ENCODE peak calls at places on chromosomes 11 and 22, in six cellular contexts. One of them, this sample, is unnamed.

GRCh38 chr11:507727-508515 is 879 bp upstream of the RNH1 start:
- ATAC-seq in esophagus mucosa: no peak
- ATAC-seq in aorta: no peak
- ATAC-seq in lower lobe of right lung: no peak
- ATAC-seq in naive thymus-derived CD8-positive, alpha-beta T cell: no peak
- ATAC-seq in Right ventricle myocardium superior: no peak
- ATAC-seq in this sample: no peak

GRCh38 chr11:128765571-128766530 is 72.0 kb downstream of the FLI1 start:
- ATAC-seq in esophagus mucosa: no peak
- ATAC-seq in naive thymus-derived CD8-positive, alpha-beta T cell: no peak
- ATAC-seq in Right ventricle myocardium superior: no peak
- ATAC-seq in aorta: peak
- ATAC-seq in lower lobe of right lung: peak
- ATAC-seq in this sample: no peak

GRCh38 chr11:40170076-40170475 is 1289.4 kb downstream of the LRRC4C start:
- ATAC-seq in lower lobe of right lung: no peak
- ATAC-seq in naive thymus-derived CD8-positive, alpha-beta T cell: no peak
- ATAC-seq in Right ventricle myocardium superior: no peak
- ATAC-seq in esophagus mucosa: no peak
- ATAC-seq in aorta: no peak
- ATAC-seq in this sample: no peak

GRCh38 chr22:38638216-38638615 is 18.0 kb downstream of the FAM227A start:
- ATAC-seq in esophagus mucosa: no peak
- ATAC-seq in Right ventricle myocardium superior: no peak
- ATAC-seq in naive thymus-derived CD8-positive, alpha-beta T cell: no peak
- ATAC-seq in aorta: no peak
- ATAC-seq in lower lobe of right lung: no peak
- ATAC-seq in this sample: no peak

GRCh38 chr11:2248762-2249161 is 21.6 kb downstream of the ASCL2 start:
- ATAC-seq in lower lobe of right lung: no peak
- ATAC-seq in Right ventricle myocardium superior: no peak
- ATAC-seq in naive thymus-derived CD8-positive, alpha-beta T cell: no peak
- ATAC-seq in aorta: no peak
- ATAC-seq in esophagus mucosa: no peak
- ATAC-seq in this sample: no peak

GRCh38 chr22:21845558-21846452 is 21.6 kb downstream of the MAPK1 start:
- ATAC-seq in naive thymus-derived CD8-positive, alpha-beta T cell: no peak
- ATAC-seq in esophagus mucosa: no peak
- ATAC-seq in lower lobe of right lung: no peak
- ATAC-seq in aorta: no peak
- ATAC-seq in Right ventricle myocardium superior: peak
- ATAC-seq in this sample: no peak

GRCh38 chr22:37521236-37521739 is 2.1 kb upstream of the CARD10 start:
- ATAC-seq in esophagus mucosa: no peak
- ATAC-seq in Right ventricle myocardium superior: no peak
- ATAC-seq in aorta: no peak
- ATAC-seq in naive thymus-derived CD8-positive, alpha-beta T cell: no peak
- ATAC-seq in lower lobe of right lung: no peak
- ATAC-seq in this sample: no peak

GRCh38 chr11:9747816-9748215 is 83.9 kb downstream of the SWAP70 start:
- ATAC-seq in aorta: peak
- ATAC-seq in lower lobe of right lung: peak
- ATAC-seq in naive thymus-derived CD8-positive, alpha-beta T cell: no peak
- ATAC-seq in Right ventricle myocardium superior: no peak
- ATAC-seq in esophagus mucosa: no peak
- ATAC-seq in this sample: no peak

GRCh38 chr22:45324186-45324775 is 14.5 kb downstream of the FAM118A start:
- ATAC-seq in esophagus mucosa: peak
- ATAC-seq in Right ventricle myocardium superior: peak
- ATAC-seq in naive thymus-derived CD8-positive, alpha-beta T cell: peak
- ATAC-seq in aorta: no peak
- ATAC-seq in lower lobe of right lung: no peak
- ATAC-seq in this sample: no peak

GRCh38 chr11:3823303-3823702 is 14.9 kb downstream of the PGAP2 start:
- ATAC-seq in Right ventricle myocardium superior: no peak
- ATAC-seq in lower lobe of right lung: no peak
- ATAC-seq in esophagus mucosa: peak
- ATAC-seq in aorta: peak
- ATAC-seq in naive thymus-derived CD8-positive, alpha-beta T cell: no peak
- ATAC-seq in this sample: no peak

GRCh38 chr11:250740-251299 is 14.0 kb downstream of the PSMD13 start:
- ATAC-seq in Right ventricle myocardium superior: peak
- ATAC-seq in aorta: peak
- ATAC-seq in esophagus mucosa: peak
- ATAC-seq in naive thymus-derived CD8-positive, alpha-beta T cell: peak
- ATAC-seq in lower lobe of right lung: peak
- ATAC-seq in this sample: peak

GRCh38 chr11:215581-216037 is 8.1 kb downstream of the RIC8A start:
- ATAC-seq in esophagus mucosa: peak
- ATAC-seq in aorta: no peak
- ATAC-seq in naive thymus-derived CD8-positive, alpha-beta T cell: peak
- ATAC-seq in lower lobe of right lung: no peak
- ATAC-seq in Right ventricle myocardium superior: no peak
- ATAC-seq in this sample: no peak

GRCh38 chr22:24803064-24803542 is 2.9 kb upstream of the SGSM1 start:
- ATAC-seq in naive thymus-derived CD8-positive, alpha-beta T cell: no peak
- ATAC-seq in lower lobe of right lung: peak
- ATAC-seq in Right ventricle myocardium superior: no peak
- ATAC-seq in esophagus mucosa: peak
- ATAC-seq in aorta: no peak
- ATAC-seq in this sample: peak

GRCh38 chr11:34302046-34302921 is 55.5 kb downstream of the ABTB2 start:
- ATAC-seq in aorta: no peak
- ATAC-seq in lower lobe of right lung: no peak
- ATAC-seq in esophagus mucosa: no peak
- ATAC-seq in naive thymus-derived CD8-positive, alpha-beta T cell: no peak
- ATAC-seq in Right ventricle myocardium superior: no peak
- ATAC-seq in this sample: peak

GRCh38 chr11:79081441-79082124 is 359.2 kb downstream of the TENM4 start:
- ATAC-seq in esophagus mucosa: no peak
- ATAC-seq in aorta: no peak
- ATAC-seq in lower lobe of right lung: no peak
- ATAC-seq in Right ventricle myocardium superior: no peak
- ATAC-seq in naive thymus-derived CD8-positive, alpha-beta T cell: no peak
- ATAC-seq in this sample: peak

GRCh38 chr11:99383628-99384300 is 363.0 kb downstream of the CNTN5 start:
- ATAC-seq in Right ventricle myocardium superior: no peak
- ATAC-seq in esophagus mucosa: no peak
- ATAC-seq in lower lobe of right lung: no peak
- ATAC-seq in aorta: no peak
- ATAC-seq in naive thymus-derived CD8-positive, alpha-beta T cell: no peak
- ATAC-seq in this sample: no peak

GRCh38 chr11:16859651-16860050 is 121.2 kb downstream of the C11orf58 start:
- ATAC-seq in Right ventricle myocardium superior: no peak
- ATAC-seq in esophagus mucosa: peak
- ATAC-seq in naive thymus-derived CD8-positive, alpha-beta T cell: no peak
- ATAC-seq in lower lobe of right lung: no peak
- ATAC-seq in aorta: no peak
- ATAC-seq in this sample: no peak

GRCh38 chr11:123152951-123153350 is 42.1 kb downstream of the CLMP start:
- ATAC-seq in esophagus mucosa: no peak
- ATAC-seq in naive thymus-derived CD8-positive, alpha-beta T cell: no peak
- ATAC-seq in aorta: no peak
- ATAC-seq in lower lobe of right lung: no peak
- ATAC-seq in Right ventricle myocardium superior: no peak
- ATAC-seq in this sample: no peak

GRCh38 chr11:10693509-10694071 is at the start of gene IRAG1:
- ATAC-seq in naive thymus-derived CD8-positive, alpha-beta T cell: no peak
- ATAC-seq in aorta: peak
- ATAC-seq in esophagus mucosa: peak
- ATAC-seq in lower lobe of right lung: peak
- ATAC-seq in Right ventricle myocardium superior: peak
- ATAC-seq in this sample: no peak

GRCh38 chr11:128422576-128423370 is 164.6 kb downstream of the ETS1 start:
- ATAC-seq in esophagus mucosa: peak
- ATAC-seq in Right ventricle myocardium superior: peak
- ATAC-seq in naive thymus-derived CD8-positive, alpha-beta T cell: peak
- ATAC-seq in lower lobe of right lung: peak
- ATAC-seq in aorta: no peak
- ATAC-seq in this sample: peak

GRCh38 chr11:1760351-1761109 is 3.2 kb downstream of the CTSD start:
- ATAC-seq in naive thymus-derived CD8-positive, alpha-beta T cell: no peak
- ATAC-seq in Right ventricle myocardium superior: peak
- ATAC-seq in aorta: peak
- ATAC-seq in lower lobe of right lung: peak
- ATAC-seq in esophagus mucosa: no peak
- ATAC-seq in this sample: no peak

GRCh38 chr11:72773291-72773690 is 20.6 kb downstream of the STARD10 start:
- ATAC-seq in Right ventricle myocardium superior: peak
- ATAC-seq in aorta: peak
- ATAC-seq in lower lobe of right lung: no peak
- ATAC-seq in naive thymus-derived CD8-positive, alpha-beta T cell: no peak
- ATAC-seq in esophagus mucosa: peak
- ATAC-seq in this sample: no peak

GRCh38 chr11:16117989-16118810 is 238.1 kb downstream of the SOX6 start:
- ATAC-seq in lower lobe of right lung: no peak
- ATAC-seq in naive thymus-derived CD8-positive, alpha-beta T cell: no peak
- ATAC-seq in aorta: no peak
- ATAC-seq in esophagus mucosa: no peak
- ATAC-seq in Right ventricle myocardium superior: no peak
- ATAC-seq in this sample: no peak

GRCh38 chr22:44957267-44957905 is 52.4 kb downstream of the PHF21B start:
- ATAC-seq in lower lobe of right lung: no peak
- ATAC-seq in esophagus mucosa: no peak
- ATAC-seq in Right ventricle myocardium superior: no peak
- ATAC-seq in aorta: no peak
- ATAC-seq in naive thymus-derived CD8-positive, alpha-beta T cell: no peak
- ATAC-seq in this sample: no peak

GRCh38 chr11:128936546-128937275 is 6.0 kb downstream of the TP53AIP1 start:
- ATAC-seq in naive thymus-derived CD8-positive, alpha-beta T cell: no peak
- ATAC-seq in lower lobe of right lung: peak
- ATAC-seq in esophagus mucosa: no peak
- ATAC-seq in Right ventricle myocardium superior: no peak
- ATAC-seq in aorta: no peak
- ATAC-seq in this sample: no peak

GRCh38 chr22:45707605-45708004 is 36.0 kb downstream of the ATXN10 start:
- ATAC-seq in esophagus mucosa: no peak
- ATAC-seq in lower lobe of right lung: no peak
- ATAC-seq in Right ventricle myocardium superior: no peak
- ATAC-seq in naive thymus-derived CD8-positive, alpha-beta T cell: no peak
- ATAC-seq in aorta: no peak
- ATAC-seq in this sample: no peak

GRCh38 chr22:18997306-18997924 is 61.3 kb upstream of the PRODH start:
- ATAC-seq in naive thymus-derived CD8-positive, alpha-beta T cell: no peak
- ATAC-seq in esophagus mucosa: no peak
- ATAC-seq in lower lobe of right lung: no peak
- ATAC-seq in aorta: no peak
- ATAC-seq in Right ventricle myocardium superior: no peak
- ATAC-seq in this sample: no peak

GRCh38 chr11:110185599-110185998 is 92.4 kb downstream of the ZC3H12C start:
- ATAC-seq in lower lobe of right lung: no peak
- ATAC-seq in esophagus mucosa: no peak
- ATAC-seq in Right ventricle myocardium superior: no peak
- ATAC-seq in aorta: no peak
- ATAC-seq in naive thymus-derived CD8-positive, alpha-beta T cell: no peak
- ATAC-seq in this sample: no peak

This sample was measured in stimulated activated memory B cell treated with anti-CD40 and anti-IgM and Interleukin-4, amounts not matched to agents 10 μg/mL and 1 μg/mL and 100 μg/mL, for 72 hours.